ENCODE peak calls at places on chromosomes 7 and 10, in six cellular contexts. One of them, this sample, is unnamed.
A peak's percentile ranks its signal among the peaks of the same experiment; 100 is the strongest.

GRCh38 chr7:107180378-107180777 is 11.6 kb downstream of the HBP1 start:
- DNase-seq in breast epithelium: no peak
- DNase-seq in upper lobe of left lung: peak; percentile 59
- DNase-seq in stomach: peak; percentile 50
- DNase-seq in A549: peak; percentile 58
- DNase-seq in heart left ventricle: no peak
- DNase-seq in this sample: no peak

GRCh38 chr10:47374611-47375536 is 9.2 kb downstream of the ZNF488 start:
- DNase-seq in upper lobe of left lung: no peak
- DNase-seq in stomach: peak; percentile 14
- DNase-seq in A549: no peak
- DNase-seq in breast epithelium: no peak
- DNase-seq in heart left ventricle: no peak
- DNase-seq in this sample: peak; percentile 28

GRCh38 chr7:6480323-6480660 is 32.5 kb upstream of the DAGLB start:
- DNase-seq in stomach: no peak
- DNase-seq in breast epithelium: no peak
- DNase-seq in upper lobe of left lung: no peak
- DNase-seq in A549: no peak
- DNase-seq in heart left ventricle: no peak
- DNase-seq in this sample: no peak

GRCh38 chr10:60820093-60820769 is 42.0 kb downstream of the CDK1 start:
- DNase-seq in upper lobe of left lung: no peak
- DNase-seq in A549: peak; percentile 44
- DNase-seq in breast epithelium: no peak
- DNase-seq in stomach: no peak
- DNase-seq in heart left ventricle: no peak
- DNase-seq in this sample: no peak

GRCh38 chr10:123143825-123144168 is 4.1 kb upstream of the HMX2 start:
- DNase-seq in heart left ventricle: no peak
- DNase-seq in A549: no peak
- DNase-seq in breast epithelium: no peak
- DNase-seq in upper lobe of left lung: no peak
- DNase-seq in stomach: no peak
- DNase-seq in this sample: no peak

GRCh38 chr10:24617771-24618396 is 105.8 kb downstream of the ARHGAP21 start:
- DNase-seq in heart left ventricle: peak; percentile 22
- DNase-seq in stomach: peak; percentile 68
- DNase-seq in A549: peak; percentile 78
- DNase-seq in breast epithelium: no peak
- DNase-seq in upper lobe of left lung: peak; percentile 35
- DNase-seq in this sample: no peak

GRCh38 chr7:113134025-113134424 is 15.7 kb upstream of the SMIM30 start:
- DNase-seq in heart left ventricle: no peak
- DNase-seq in upper lobe of left lung: no peak
- DNase-seq in A549: no peak
- DNase-seq in breast epithelium: no peak
- DNase-seq in stomach: no peak
- DNase-seq in this sample: no peak

GRCh38 chr10:103693070-103693811 is 162.1 kb downstream of the SH3PXD2A start:
- DNase-seq in A549: no peak
- DNase-seq in heart left ventricle: no peak
- DNase-seq in stomach: no peak
- DNase-seq in upper lobe of left lung: no peak
- DNase-seq in breast epithelium: no peak
- DNase-seq in this sample: no peak

GRCh38 chr7:151895008-151895661 is 18.2 kb upstream of the PRKAG2 start:
- DNase-seq in stomach: no peak
- DNase-seq in A549: no peak
- DNase-seq in breast epithelium: no peak
- DNase-seq in upper lobe of left lung: no peak
- DNase-seq in heart left ventricle: no peak
- DNase-seq in this sample: peak; percentile 43

GRCh38 chr7:95649546-95649945 is 53.2 kb upstream of the PDK4 start:
- DNase-seq in A549: no peak
- DNase-seq in upper lobe of left lung: no peak
- DNase-seq in stomach: no peak
- DNase-seq in breast epithelium: no peak
- DNase-seq in heart left ventricle: no peak
- DNase-seq in this sample: no peak

GRCh38 chr7:142377567-142377966 is 119.7 kb upstream of the PRSS58 start:
- DNase-seq in stomach: no peak
- DNase-seq in heart left ventricle: no peak
- DNase-seq in A549: no peak
- DNase-seq in breast epithelium: no peak
- DNase-seq in upper lobe of left lung: no peak
- DNase-seq in this sample: no peak

GRCh38 chr10:77537720-77538373 is 99.8 kb downstream of the KCNMA1 start:
- DNase-seq in breast epithelium: no peak
- DNase-seq in upper lobe of left lung: no peak
- DNase-seq in stomach: no peak
- DNase-seq in A549: no peak
- DNase-seq in heart left ventricle: no peak
- DNase-seq in this sample: no peak

GRCh38 chr7:91079491-91079890 is 184.7 kb upstream of the FZD1 start:
- DNase-seq in heart left ventricle: no peak
- DNase-seq in A549: no peak
- DNase-seq in breast epithelium: no peak
- DNase-seq in upper lobe of left lung: no peak
- DNase-seq in stomach: no peak
- DNase-seq in this sample: no peak

GRCh38 chr10:79431891-79432831 is 13.3 kb downstream of the ZCCHC24 start:
- DNase-seq in A549: no peak
- DNase-seq in stomach: no peak
- DNase-seq in heart left ventricle: no peak
- DNase-seq in breast epithelium: no peak
- DNase-seq in upper lobe of left lung: no peak
- DNase-seq in this sample: no peak

GRCh38 chr10:132996603-132997343 is 54.4 kb upstream of the CFAP46 start:
- DNase-seq in A549: no peak
- DNase-seq in heart left ventricle: no peak
- DNase-seq in upper lobe of left lung: no peak
- DNase-seq in stomach: no peak
- DNase-seq in breast epithelium: no peak
- DNase-seq in this sample: no peak

GRCh38 chr10:29257106-29257783 is 31.6 kb upstream of the LYZL1 start:
- DNase-seq in heart left ventricle: peak; percentile 26
- DNase-seq in upper lobe of left lung: peak; percentile 32
- DNase-seq in A549: peak; percentile 33
- DNase-seq in breast epithelium: no peak
- DNase-seq in stomach: no peak
- DNase-seq in this sample: no peak

GRCh38 chr7:16926283-16926682 is 44.5 kb upstream of the AGR3 start:
- DNase-seq in heart left ventricle: peak; percentile 15
- DNase-seq in breast epithelium: no peak
- DNase-seq in stomach: no peak
- DNase-seq in upper lobe of left lung: peak; percentile 54
- DNase-seq in A549: peak; percentile 62
- DNase-seq in this sample: peak; percentile 29

GRCh38 chr10:131477457-131478205 is 166.1 kb upstream of the TCERG1L start:
- DNase-seq in A549: peak; percentile 6
- DNase-seq in stomach: no peak
- DNase-seq in upper lobe of left lung: no peak
- DNase-seq in heart left ventricle: no peak
- DNase-seq in breast epithelium: no peak
- DNase-seq in this sample: peak; percentile 67
- TF ChIP-seq CTCF in A549: no peak
- TF ChIP-seq CTCF in stomach: no peak
- TF ChIP-seq CTCF in upper lobe of left lung: no peak
- TF ChIP-seq CTCF in heart left ventricle: no peak
- TF ChIP-seq CTCF in breast epithelium: no peak
- TF ChIP-seq CTCF in this sample: peak; percentile 24

DNA sequence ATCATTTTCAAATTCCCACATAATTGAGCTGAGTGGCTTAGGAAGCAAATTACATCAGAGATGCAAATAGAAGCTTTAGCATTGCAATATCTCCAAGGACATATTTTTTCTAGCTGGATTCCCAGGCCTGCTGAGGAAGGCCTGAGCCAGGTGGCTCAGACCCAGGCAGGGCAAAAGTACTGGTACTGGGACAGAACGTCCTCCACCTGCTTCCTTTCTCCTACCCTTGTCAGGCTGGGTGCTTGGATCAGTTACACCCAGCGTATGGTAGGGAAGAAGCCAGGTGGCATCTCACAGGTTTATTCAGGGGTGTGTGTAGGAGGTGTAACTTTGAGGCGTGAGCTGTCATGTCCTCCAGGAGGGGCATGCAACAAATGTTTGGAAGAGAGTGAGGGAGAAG is 3.0 kb upstream of the PANK1 start:
- DNase-seq in heart left ventricle: no peak
- DNase-seq in A549: no peak
- DNase-seq in stomach: no peak
- DNase-seq in upper lobe of left lung: no peak
- DNase-seq in breast epithelium: no peak
- DNase-seq in this sample: no peak
- H3K27ac ChIP-seq in heart left ventricle: no peak overlapping the region
- H3K27ac ChIP-seq in A549: no peak overlapping the region
- H3K27ac ChIP-seq in stomach: no peak overlapping the region
- H3K27ac ChIP-seq in upper lobe of left lung: no peak overlapping the region
- H3K27ac ChIP-seq in breast epithelium: no peak overlapping the region
- H3K27ac ChIP-seq in this sample: no peak overlapping the region

GRCh38 chr10:111486346-111486745 is 409.5 kb downstream of the ADRA2A start:
- DNase-seq in breast epithelium: no peak
- DNase-seq in heart left ventricle: no peak
- DNase-seq in stomach: no peak
- DNase-seq in upper lobe of left lung: no peak
- DNase-seq in A549: no peak
- DNase-seq in this sample: no peak

GRCh38 chr10:111482621-111483216 is 405.9 kb downstream of the ADRA2A start:
- DNase-seq in heart left ventricle: no peak
- DNase-seq in upper lobe of left lung: no peak
- DNase-seq in stomach: no peak
- DNase-seq in breast epithelium: no peak
- DNase-seq in A549: no peak
- DNase-seq in this sample: no peak

GRCh38 chr10:111479966-111480365 is 403.1 kb downstream of the ADRA2A start:
- DNase-seq in upper lobe of left lung: no peak
- DNase-seq in heart left ventricle: no peak
- DNase-seq in stomach: no peak
- DNase-seq in breast epithelium: no peak
- DNase-seq in A549: no peak
- DNase-seq in this sample: no peak

GRCh38 chr10:111482074-111482350 is 405.2 kb downstream of the ADRA2A start:
- DNase-seq in upper lobe of left lung: no peak
- DNase-seq in breast epithelium: no peak
- DNase-seq in A549: no peak
- DNase-seq in heart left ventricle: no peak
- DNase-seq in stomach: no peak
- DNase-seq in this sample: no peak

DNA sequence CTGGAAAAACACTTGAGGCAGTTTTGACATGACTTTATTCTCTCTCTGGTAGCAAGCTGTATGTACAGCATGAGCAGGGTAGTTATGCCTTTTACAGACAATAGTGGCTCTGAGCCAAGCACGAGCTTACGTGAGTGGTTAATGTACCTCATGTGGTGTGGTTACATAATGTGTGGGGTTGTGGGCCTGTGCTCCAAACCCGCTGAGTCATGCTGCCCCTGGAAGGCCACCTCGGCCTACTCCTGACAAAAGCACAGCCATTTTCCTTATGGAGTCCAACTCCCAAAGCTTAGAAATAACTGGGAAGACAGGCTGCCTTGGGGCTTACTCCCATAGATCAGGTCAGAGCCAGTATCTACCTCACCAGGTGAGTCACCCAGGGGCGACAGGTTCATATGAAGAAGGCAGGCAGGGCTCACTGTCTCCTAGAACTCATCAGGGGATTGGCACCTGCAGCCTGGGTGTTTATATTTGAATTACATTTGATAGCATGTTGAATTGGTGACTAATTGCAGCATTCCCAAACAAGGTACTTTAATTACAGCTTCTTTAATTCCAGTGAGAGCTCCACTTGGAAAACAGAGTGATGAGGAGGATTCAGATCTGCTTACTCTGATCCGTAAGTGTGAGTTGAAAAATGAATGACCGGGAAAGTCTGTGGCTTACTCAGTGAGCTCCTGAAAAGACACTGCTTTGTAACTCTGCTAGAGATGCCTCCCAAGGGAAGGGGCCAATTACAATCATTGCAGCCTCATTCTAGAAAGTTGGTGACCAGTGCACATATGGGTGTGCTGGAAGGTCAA is 404.6 kb downstream of the ADRA2A start:
- DNase-seq in heart left ventricle: no peak
- DNase-seq in A549: peak; percentile 21
- DNase-seq in upper lobe of left lung: no peak
- DNase-seq in breast epithelium: no peak
- DNase-seq in stomach: no peak
- DNase-seq in this sample: no peak
- TF ChIP-seq POLR2A in heart left ventricle: no peak
- TF ChIP-seq POLR2A in A549: no peak
- TF ChIP-seq POLR2A in upper lobe of left lung: no peak
- TF ChIP-seq POLR2A in breast epithelium: no peak
- TF ChIP-seq POLR2A in stomach: no peak
- TF ChIP-seq POLR2A in this sample: no peak

GRCh38 chr7:150450491-150450992 is at the start of gene GIMAP8:
- DNase-seq in A549: no peak
- DNase-seq in stomach: peak; percentile 42
- DNase-seq in breast epithelium: no peak
- DNase-seq in heart left ventricle: peak; percentile 82
- DNase-seq in upper lobe of left lung: peak; percentile 84
- DNase-seq in this sample: peak; percentile 70

GRCh38 chr7:150453186-150453585 is 2.8 kb downstream of the GIMAP8 start:
- DNase-seq in A549: no peak
- DNase-seq in upper lobe of left lung: no peak
- DNase-seq in breast epithelium: no peak
- DNase-seq in heart left ventricle: no peak
- DNase-seq in stomach: no peak
- DNase-seq in this sample: no peak

GRCh38 chr7:150449206-150449956 is 1.0 kb upstream of the GIMAP8 start:
- DNase-seq in stomach: no peak
- DNase-seq in heart left ventricle: no peak
- DNase-seq in breast epithelium: no peak
- DNase-seq in A549: no peak
- DNase-seq in upper lobe of left lung: no peak
- DNase-seq in this sample: no peak

GRCh38 chr7:150451833-150452431 is 1.5 kb downstream of the GIMAP8 start:
- DNase-seq in breast epithelium: no peak
- DNase-seq in upper lobe of left lung: no peak
- DNase-seq in heart left ventricle: peak; percentile 50
- DNase-seq in A549: no peak
- DNase-seq in stomach: no peak
- DNase-seq in this sample: no peak

DNA sequence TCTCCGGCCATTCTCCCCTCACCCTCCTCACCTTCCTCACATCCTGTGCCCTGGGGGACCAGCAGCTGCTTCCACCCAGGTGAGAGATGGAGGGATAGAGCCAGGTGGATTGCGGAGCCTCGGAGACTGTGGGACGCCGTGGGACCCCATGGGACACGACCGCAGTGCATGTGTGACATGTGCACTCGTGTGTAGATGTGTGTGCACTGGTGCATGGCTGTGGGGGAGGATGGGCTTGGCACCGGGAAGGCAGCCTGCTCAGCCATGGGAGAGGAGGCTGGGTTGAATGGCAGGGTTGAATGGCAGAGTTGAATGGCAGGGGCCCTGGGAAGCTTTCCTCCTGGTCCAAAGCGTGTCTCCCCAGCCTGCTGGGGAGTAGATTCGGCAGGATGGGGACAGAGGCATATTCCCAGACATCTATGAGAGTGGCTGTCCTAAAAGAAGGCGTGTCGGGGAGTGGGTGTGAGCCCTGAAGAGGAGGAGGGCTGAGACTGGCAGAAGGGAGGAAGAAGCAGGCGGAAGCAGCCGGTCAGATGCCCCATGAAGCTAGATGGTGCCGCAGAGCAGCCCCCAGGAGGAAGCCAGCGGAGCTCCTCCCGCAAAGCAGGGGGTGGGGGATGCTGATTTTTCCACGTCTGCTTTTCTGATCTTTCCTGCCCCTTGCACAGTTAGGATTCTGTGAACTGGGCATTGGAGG is 815 bp downstream of the GIMAP8 start:
- DNase-seq in stomach: no peak
- DNase-seq in breast epithelium: no peak
- DNase-seq in upper lobe of left lung: peak; percentile 81
- DNase-seq in A549: no peak
- DNase-seq in heart left ventricle: peak; percentile 63
- DNase-seq in this sample: peak; percentile 65
- TF ChIP-seq CTCF in stomach: no peak
- TF ChIP-seq CTCF in breast epithelium: no peak
- TF ChIP-seq CTCF in upper lobe of left lung: no peak
- TF ChIP-seq CTCF in A549: no peak
- TF ChIP-seq CTCF in heart left ventricle: no peak
- TF ChIP-seq CTCF in this sample: no peak